ENCODE peak calls at places on chromosomes 11 and 22, in ten cellular contexts. C is posterior cingulate gyrus, V is fibroblast of pulmonary artery, M is WTC11, U is AG04449, W is pulmonary artery endothelial cell, I is HCEC 1CT, G is AG10803, J is ELF-1, R is SW 1271. P is an unnamed sample.

GRCh38 chr22:30186535-30186934 is 60.0 kb downstream of the LIF start:
- DNase-seq in C (no peak), V (no peak), M (no peak), U (no peak), W (no peak), I (no peak), G (no peak), J (no peak), R (no peak), P (peak)

GRCh38 chr11:78292109-78292803 is 103.5 kb downstream of the USP35 start:
- DNase-seq in C (no peak), V (no peak), M (no peak), U (no peak), W (no peak), I (no peak), G (no peak), J (no peak), R (no peak), P (no peak)

GRCh38 chr22:36741204-36741793 is 34.6 kb downstream of the IFT27 start:
- DNase-seq in C (no peak), V (peak), M (no peak), U (no peak), W (no peak), I (no peak), G (no peak), J (peak), R (peak), P (no peak)

GRCh38 chr11:2587132-2587930 is 112.5 kb downstream of the KCNQ1OT1 start:
- DNase-seq in C (no peak), V (no peak), M (no peak), U (no peak), W (no peak), I (no peak), G (no peak), J (no peak), R (no peak), P (peak)

GRCh38 chr11:117511981-117512448 is 184.4 kb downstream of the CEP164 start:
- DNase-seq in C (no peak), V (no peak), M (no peak), U (no peak), W (no peak), I (no peak), G (no peak), J (peak), R (no peak), P (no peak)

GRCh38 chr11:48005878-48006277 is 25.5 kb downstream of the PTPRJ start:
- DNase-seq in C (no peak), V (no peak), M (peak), U (no peak), W (no peak), I (no peak), G (no peak), J (no peak), R (no peak), P (no peak)

GRCh38 chr11:43580735-43581369 is 99.7 kb upstream of the HSD17B12 start:
- DNase-seq in C (peak), V (no peak), M (peak), U (no peak), W (no peak), I (no peak), G (no peak), J (peak), R (peak), P (no peak)

GRCh38 chr22:24067587-24068376 is 56.7 kb downstream of the CABIN1 start:
- DNase-seq in C (no peak), V (no peak), M (no peak), U (no peak), W (no peak), I (no peak), G (no peak), J (no peak), R (no peak), P (peak)

GRCh38 chr22:30036656-30037055 is 43.6 kb upstream of the HORMAD2 start:
- DNase-seq in C (no peak), V (no peak), M (no peak), U (no peak), W (no peak), I (no peak), G (peak), J (peak), R (no peak), P (peak)

GRCh38 chr11:116533186-116533825 is 239.5 kb downstream of the BUD13 start:
- DNase-seq in C (no peak), V (no peak), M (peak), U (no peak), W (no peak), I (no peak), G (no peak), J (peak), R (no peak), P (peak)

GRCh38 chr11:118953265-118953664 is 2.8 kb upstream of the UPK2 start:
- DNase-seq in C (peak), V (peak), M (peak), U (no peak), W (no peak), I (no peak), G (no peak), J (peak), R (no peak), P (no peak)

GRCh38 chr11:57155838-57156583 is 25.7 kb upstream of the LRRC55 start:
- DNase-seq in C (no peak), V (no peak), M (no peak), U (no peak), W (no peak), I (no peak), G (no peak), J (peak), R (no peak), P (no peak)

GRCh38 chr22:30312053-30312452 is 14.7 kb downstream of the TBC1D10A start:
- DNase-seq in C (no peak), V (no peak), M (no peak), U (no peak), W (no peak), I (peak), G (peak), J (no peak), R (no peak), P (no peak)

GRCh38 chr11:123202723-123203122 is 7.7 kb upstream of the CLMP start:
- DNase-seq in C (no peak), V (no peak), M (no peak), U (no peak), W (no peak), I (no peak), G (no peak), J (no peak), R (no peak), P (no peak)

GRCh38 chr11:118109231-118109630 is 22.5 kb upstream of the SMIM35 start:
- DNase-seq in C (no peak), V (peak), M (no peak), U (no peak), W (no peak), I (peak), G (peak), J (no peak), R (no peak), P (no peak)

GRCh38 chr22:24985824-24986214 is 33.3 kb downstream of the KIAA1671 start:
- DNase-seq in C (no peak), V (peak), M (no peak), U (no peak), W (peak), I (no peak), G (peak), J (no peak), R (peak), P (no peak)

GRCh38 chr11:38824573-38824972 is 2226.5 kb upstream of the RAG2 start:
- DNase-seq in C (no peak), V (peak), M (no peak), U (no peak), W (no peak), I (no peak), G (no peak), J (peak), R (peak), P (no peak)

GRCh38 chr11:128420943-128421342 is 166.4 kb downstream of the ETS1 start:
- DNase-seq in C (no peak), V (peak), M (no peak), U (peak), W (no peak), I (peak), G (peak), J (no peak), R (no peak), P (no peak)

GRCh38 chr22:43956383-43956782 is 1.1 kb downstream of the SAMM50 start:
- DNase-seq in C (no peak), V (peak), M (no peak), U (no peak), W (no peak), I (no peak), G (no peak), J (no peak), R (no peak), P (no peak)

GRCh38 chr11:66951927-66952337 is 6.3 kb downstream of the PC start:
- DNase-seq in C (no peak), V (peak), M (no peak), U (no peak), W (no peak), I (no peak), G (peak), J (no peak), R (no peak), P (no peak)

GRCh38 chr22:29872989-29873388 is 10.0 kb upstream of the MTMR3 start:
- DNase-seq in C (no peak), V (no peak), M (no peak), U (no peak), W (no peak), I (no peak), G (no peak), J (no peak), R (no peak), P (no peak)

GRCh38 chr11:11618973-11619435 is 2.8 kb downstream of the GALNT18 start:
- DNase-seq in C (no peak), V (no peak), M (peak), U (no peak), W (no peak), I (no peak), G (no peak), J (no peak), R (no peak), P (no peak)

GRCh38 chr11:45982656-45983470 is 60.4 kb downstream of the LARGE2 start:
- DNase-seq in C (peak), V (peak), M (peak), U (peak), W (peak), I (peak), G (peak), J (peak), R (no peak), P (no peak)

GRCh38 chr11:77093987-77094840 is 8.4 kb upstream of the OMP start:
- DNase-seq in C (peak), V (no peak), M (no peak), U (no peak), W (no peak), I (no peak), G (no peak), J (no peak), R (no peak), P (peak)

GRCh38 chr11:61972796-61973602 is 5.6 kb upstream of the FTH1 start:
- DNase-seq in C (no peak), V (peak), M (no peak), U (peak), W (no peak), I (peak), G (no peak), J (peak), R (no peak), P (peak)

GRCh38 chr11:30983143-30983542 is 386.4 kb downstream of the DCDC1 start:
- DNase-seq in C (no peak), V (peak), M (no peak), U (no peak), W (no peak), I (no peak), G (peak), J (no peak), R (no peak), P (no peak)

GRCh38 chr11:117931971-117932370 is 2.8 kb upstream of the TMPRSS13 start:
- DNase-seq in C (no peak), V (no peak), M (no peak), U (no peak), W (no peak), I (no peak), G (no peak), J (no peak), R (no peak), P (no peak)

GRCh38 chr11:82750643-82751139 is 17.0 kb upstream of the FAM181B start:
- DNase-seq in C (no peak), V (no peak), M (peak), U (no peak), W (no peak), I (no peak), G (no peak), J (peak), R (no peak), P (no peak)

GRCh38 chr11:86743223-86744118 is 56.9 kb upstream of the PRSS23 start:
- DNase-seq in C (no peak), V (peak), M (no peak), U (peak), W (peak), I (peak), G (peak), J (peak), R (peak), P (no peak)

GRCh38 chr11:122796128-122796717 is 42.1 kb upstream of the CRTAM start:
- DNase-seq in C (no peak), V (peak), M (peak), U (no peak), W (no peak), I (peak), G (peak), J (peak), R (peak), P (no peak)

GRCh38 chr11:76806131-76806530 is 23.0 kb downstream of the TSKU start:
- DNase-seq in C (no peak), V (no peak), M (no peak), U (no peak), W (no peak), I (no peak), G (no peak), J (no peak), R (no peak), P (no peak)

GRCh38 chr11:93614111-93614784 is 47.2 kb upstream of the CEP295 start:
- DNase-seq in C (no peak), V (no peak), M (peak), U (no peak), W (no peak), I (no peak), G (no peak), J (peak), R (peak), P (no peak)

GRCh38 chr22:37283393-37283937 is 1.2 kb downstream of the CYTH4 start:
- DNase-seq in C (no peak), V (no peak), M (no peak), U (no peak), W (no peak), I (no peak), G (no peak), J (no peak), R (no peak), P (no peak)

GRCh38 chr11:384511-384910 is 9.5 kb upstream of the PKP3 start:
- DNase-seq in C (no peak), V (no peak), M (no peak), U (no peak), W (no peak), I (no peak), G (no peak), J (no peak), R (no peak), P (no peak)

GRCh38 chr22:38257170-38257569 is 15.6 kb downstream of the TMEM184B start:
- DNase-seq in C (no peak), V (peak), M (no peak), U (peak), W (peak), I (peak), G (peak), J (no peak), R (no peak), P (no peak)

GRCh38 chr11:124657922-124658321 is 15.6 kb downstream of the SIAE start:
- DNase-seq in C (no peak), V (no peak), M (no peak), U (no peak), W (no peak), I (no peak), G (no peak), J (no peak), R (no peak), P (no peak)

GRCh38 chr11:9617960-9618359 is 44.5 kb downstream of the WEE1 start:
- DNase-seq in C (no peak), V (peak), M (no peak), U (peak), W (no peak), I (peak), G (peak), J (no peak), R (no peak), P (no peak)

GRCh38 chr11:36195496-36196346 is 93.5 kb downstream of the COMMD9 start:
- DNase-seq in C (no peak), V (peak), M (no peak), U (no peak), W (no peak), I (no peak), G (peak), J (no peak), R (no peak), P (no peak)

GRCh38 chr11:57775474-57775873 is 13.9 kb downstream of the CTNND1 start:
- DNase-seq in C (no peak), V (no peak), M (no peak), U (no peak), W (no peak), I (no peak), G (no peak), J (no peak), R (no peak), P (no peak)

GRCh38 chr22:30386960-30387848 is at the start of gene RNF215:
- DNase-seq in C (peak), V (peak), M (peak), U (no peak), W (no peak), I (peak), G (peak), J (peak), R (peak), P (peak)